ENCODE peak calls at places on chromosomes 6 and 20, in four cellular contexts. R, E, Q and D are unnamed samples.

GRCh38 chr20:58718729-58719128 is 26.1 kb downstream of the NPEPL1 start:
- DNase-seq in Q (peak; percentile 9), R (peak; percentile 1), E (no peak), D (peak; percentile 14)

GRCh38 chr20:19130613-19130984 is 81.8 kb upstream of the SLC24A3 start:
- DNase-seq in R (no peak), E (no peak), Q (no peak), D (no peak)

GRCh38 chr6:72955666-72956065 is 269.6 kb downstream of the KHDC1L start:
- DNase-seq in R (no peak), E (no peak), Q (no peak), D (no peak)

GRCh38 chr20:39611901-39612300 is 649.8 kb downstream of the DHX35 start:
- DNase-seq in Q (no peak), E (no peak), R (no peak), D (no peak)

GRCh38 chr6:168866534-168866933 is 387.1 kb downstream of the THBS2 start:
- DNase-seq in R (no peak), Q (no peak), E (no peak), D (no peak)

GRCh38 chr6:33771342-33772113 is 17.4 kb downstream of the LEMD2 start:
- DNase-seq in Q (peak; percentile 32), R (peak; percentile 95), E (peak; percentile 74), D (peak; percentile 63)

GRCh38 chr6:39273394-39273793 is 40.8 kb downstream of the KCNK17 start:
- DNase-seq in Q (no peak), R (no peak), E (no peak), D (no peak)

GRCh38 chr6:24951831-24952299 is 16.1 kb upstream of the RIPOR2 start:
- DNase-seq in R (no peak), Q (no peak), E (no peak), D (no peak)

GRCh38 chr6:106100755-106101154 is 14.6 kb downstream of the PRDM1 start:
- DNase-seq in Q (no peak), R (no peak), E (no peak), D (no peak)

GRCh38 chr20:62768815-62769287 is 27.4 kb upstream of the MRGBP start:
- DNase-seq in R (peak; percentile 31), E (peak; percentile 16), Q (no peak), D (peak; percentile 57)

GRCh38 chr6:38080349-38080748 is 260.8 kb downstream of the ZFAND3 start:
- DNase-seq in Q (no peak), R (no peak), E (no peak), D (no peak)

GRCh38 chr20:37886851-37887297 is 16.1 kb upstream of the VSTM2L start:
- DNase-seq in E (peak; percentile 79), Q (no peak), R (no peak), D (no peak)

GRCh38 chr6:53398541-53399344 is 50.0 kb upstream of the ELOVL5 start:
- DNase-seq in Q (no peak), R (no peak), E (no peak), D (no peak)

GRCh38 chr6:9732056-9732455 is 682.8 kb downstream of the TFAP2A start:
- DNase-seq in E (no peak), R (no peak), Q (no peak), D (no peak)

GRCh38 chr6:154882107-154882506 is 113.0 kb upstream of the TIAM2 start:
- DNase-seq in E (no peak), Q (no peak), R (no peak), D (no peak)

GRCh38 chr6:5497896-5498578 is 236.7 kb downstream of the FARS2 start:
- DNase-seq in Q (no peak), E (no peak), R (peak; percentile 62), D (no peak)

GRCh38 chr6:30234361-30234760 is 21.2 kb upstream of the TRIM26 start:
- DNase-seq in E (no peak), R (peak; percentile 21), Q (no peak), D (no peak)

GRCh38 chr6:6869084-6869483 is 238.7 kb upstream of the RREB1 start:
- DNase-seq in R (no peak), E (no peak), Q (no peak), D (no peak)

GRCh38 chr6:169838291-169839028 is 87.0 kb downstream of the ERMARD start:
- DNase-seq in Q (no peak), R (no peak), E (no peak), D (no peak)

GRCh38 chr20:56631318-56631989 is 2.3 kb downstream of the TFAP2C start:
- DNase-seq in R (no peak), E (no peak), Q (no peak), D (no peak)